ENCODE peak calls at places on chromosomes 6 and 20, in ten cellular contexts. J is EH; E is NCI-H1092 treated with DMSO at 0.1 percent for 48 hours; I is fibroblast of mammary gland; Z is GM23338; R is Ammon's horn; O is SJSA1; K is myocyte; Q is naive thymus-derived CD8-positive, alpha-beta T cell; D is choroid plexus epithelial cell. N is an unnamed sample.

GRCh38 chr6:46513533-46513932 is 22.3 kb upstream of the RCAN2 start:
- DNase-seq in J (no peak), E (no peak), I (no peak), Z (no peak), R (no peak), O (no peak), K (no peak), Q (no peak), D (no peak), N (no peak)

GRCh38 chr6:100465701-100466409 is 1.1 kb upstream of the SIM1 start:
- DNase-seq in J (peak), E (peak), I (no peak), Z (peak), R (no peak), O (no peak), K (no peak), Q (no peak), D (no peak), N (no peak)

GRCh38 chr20:1876975-1877603 is 18.1 kb upstream of the SIRPA start:
- DNase-seq in J (no peak), E (no peak), I (no peak), Z (peak), R (peak), O (no peak), K (no peak), Q (no peak), D (peak), N (no peak)

GRCh38 chr20:52493177-52493711 is 301.7 kb upstream of the ZFP64 start:
- DNase-seq in J (peak), E (peak), I (peak), Z (no peak), R (peak), O (peak), K (peak), Q (no peak), D (peak), N (no peak)

GRCh38 chr6:79607000-79607399 is 24.1 kb upstream of the SH3BGRL2 start:
- DNase-seq in J (peak), E (no peak), I (no peak), Z (no peak), R (no peak), O (no peak), K (peak), Q (no peak), D (peak), N (no peak)

GRCh38 chr6:155142902-155143609 is 120.8 kb upstream of the CLDN20 start:
- DNase-seq in J (peak), E (no peak), I (peak), Z (peak), R (no peak), O (no peak), K (peak), Q (no peak), D (peak), N (no peak)

GRCh38 chr20:36408219-36408618 is 102.1 kb downstream of the DLGAP4 start:
- DNase-seq in J (peak), E (no peak), I (peak), Z (peak), R (peak), O (no peak), K (no peak), Q (no peak), D (peak), N (no peak)

GRCh38 chr6:37622639-37623038 is 75.0 kb downstream of the MDGA1 start:
- DNase-seq in J (no peak), E (no peak), I (no peak), Z (no peak), R (no peak), O (no peak), K (no peak), Q (no peak), D (no peak), N (no peak)

GRCh38 chr6:44966449-44967091 is 361.6 kb upstream of the RUNX2 start:
- DNase-seq in J (peak), E (no peak), I (peak), Z (no peak), R (no peak), O (no peak), K (peak), Q (no peak), D (peak), N (no peak)

GRCh38 chr6:64489760-64490159 is 854.2 kb downstream of the PHF3 start:
- DNase-seq in J (no peak), E (no peak), I (peak), Z (no peak), R (no peak), O (no peak), K (no peak), Q (no peak), D (no peak), N (no peak)

GRCh38 chr6:101830501-101831031 is 437.1 kb downstream of the GRIK2 start:
- DNase-seq in J (peak), E (no peak), I (peak), Z (no peak), R (no peak), O (no peak), K (peak), Q (no peak), D (peak), N (no peak)

GRCh38 chr6:89375902-89376301 is 23.4 kb upstream of the UBE2J1 start:
- DNase-seq in J (no peak), E (no peak), I (no peak), Z (no peak), R (no peak), O (no peak), K (no peak), Q (no peak), D (no peak), N (no peak)

GRCh38 chr6:98477231-98477630 is 357.1 kb upstream of the POU3F2 start:
- DNase-seq in J (no peak), E (no peak), I (no peak), Z (no peak), R (no peak), O (no peak), K (no peak), Q (no peak), D (no peak), N (no peak)

N was measured in effector CD8-positive, alpha-beta T cell.